ENCODE peak calls at places on chromosomes 6 and 20, in ten cellular contexts. S, T, U, V, Z, K, F, B, P and H are unnamed samples.

GRCh38 chr20:23116301-23117089 is 30.4 kb upstream of the CD93 start:
- DNase-seq in S (no peak), T (no peak), U (no peak), V (peak), Z (peak), K (no peak), F (no peak), B (no peak), P (peak), H (no peak)

GRCh38 chr6:168145747-168146596 is 67.0 kb upstream of the FRMD1 start:
- DNase-seq in S (no peak), T (no peak), U (no peak), V (no peak), Z (no peak), K (no peak), F (no peak), B (no peak), P (peak), H (no peak)

GRCh38 chr6:15326072-15326614 is 80.3 kb downstream of the JARID2 start:
- DNase-seq in S (no peak), T (no peak), U (no peak), V (no peak), Z (no peak), K (no peak), F (no peak), B (no peak), P (no peak), H (no peak)

GRCh38 chr6:159874475-159874874 is 16.3 kb upstream of the MAS1 start:
- DNase-seq in S (no peak), T (no peak), U (peak), V (no peak), Z (no peak), K (no peak), F (no peak), B (no peak), P (no peak), H (no peak)

GRCh38 chr6:41306187-41306854 is 19.8 kb upstream of the TREM1 start:
- DNase-seq in S (no peak), T (peak), U (no peak), V (peak), Z (peak), K (peak), F (no peak), B (peak), P (peak), H (peak)

GRCh38 chr6:143592335-143592734 is 80.8 kb upstream of the FUCA2 start:
- DNase-seq in S (no peak), T (no peak), U (no peak), V (no peak), Z (peak), K (peak), F (no peak), B (peak), P (no peak), H (no peak)

GRCh38 chr6:151617539-151617938 is 123.7 kb downstream of the CCDC170 start:
- DNase-seq in S (no peak), T (no peak), U (no peak), V (no peak), Z (no peak), K (no peak), F (no peak), B (no peak), P (no peak), H (no peak)

GRCh38 chr6:170292778-170293164 is 1.9 kb upstream of the DLL1 start:
- DNase-seq in S (no peak), T (no peak), U (no peak), V (no peak), Z (peak), K (no peak), F (no peak), B (peak), P (peak), H (no peak)

GRCh38 chr6:121235386-121235785 is 98.9 kb downstream of the TBC1D32 start:
- DNase-seq in S (no peak), T (no peak), U (no peak), V (no peak), Z (no peak), K (no peak), F (no peak), B (no peak), P (no peak), H (no peak)

GRCh38 chr6:26268659-26269402 is 96.2 kb upstream of the BTN3A2 start:
- DNase-seq in S (no peak), T (no peak), U (no peak), V (no peak), Z (peak), K (no peak), F (no peak), B (no peak), P (peak), H (peak)

GRCh38 chr6:3328796-3329195 is 70.0 kb downstream of the PSMG4 start:
- DNase-seq in S (no peak), T (no peak), U (no peak), V (no peak), Z (no peak), K (peak), F (no peak), B (no peak), P (no peak), H (no peak)

GRCh38 chr20:22559711-22560305 is 24.6 kb downstream of the FOXA2 start:
- DNase-seq in S (no peak), T (no peak), U (no peak), V (no peak), Z (no peak), K (no peak), F (no peak), B (no peak), P (no peak), H (no peak)

GRCh38 chr6:122043421-122043820 is 356.0 kb upstream of the HSF2 start:
- DNase-seq in S (no peak), T (no peak), U (no peak), V (no peak), Z (no peak), K (no peak), F (no peak), B (no peak), P (no peak), H (no peak)

GRCh38 chr6:157428418-157429202 is 47.6 kb downstream of the ZDHHC14 start:
- DNase-seq in S (no peak), T (no peak), U (no peak), V (no peak), Z (no peak), K (no peak), F (peak), B (peak), P (no peak), H (no peak)

GRCh38 chr20:25199473-25200265 is 4.2 kb downstream of the ENTPD6 start:
- DNase-seq in S (no peak), T (no peak), U (no peak), V (no peak), Z (no peak), K (no peak), F (no peak), B (no peak), P (no peak), H (no peak)

GRCh38 chr6:8947900-8948299 is 512.6 kb upstream of the SLC35B3 start:
- DNase-seq in S (no peak), T (no peak), U (no peak), V (no peak), Z (no peak), K (no peak), F (no peak), B (no peak), P (no peak), H (no peak)

GRCh38 chr6:14361297-14361696 is 243.7 kb downstream of the CD83 start:
- DNase-seq in S (no peak), T (no peak), U (no peak), V (no peak), Z (no peak), K (no peak), F (no peak), B (no peak), P (no peak), H (no peak)